ENCODE peak calls at places on chromosomes 7 and 10, in eight cellular contexts. One of them, this sample, is unnamed.

GRCh38 chr10:121511943-121512342 is 86.3 kb downstream of the FGFR2 start:
- DNase-seq in HCT116: no peak
- DNase-seq in tibial nerve: no peak
- DNase-seq in heart left ventricle: no peak
- DNase-seq in PC-3: no peak
- DNase-seq in AG04450: no peak
- DNase-seq in GM23248: no peak
- DNase-seq in lower lobe of right lung: no peak
- DNase-seq in this sample: no peak

GRCh38 chr7:139995034-139995915 is 67.5 kb downstream of the PARP12 start:
- DNase-seq in HCT116: no peak
- DNase-seq in tibial nerve: no peak
- DNase-seq in heart left ventricle: peak; percentile 56
- DNase-seq in PC-3: peak; percentile 24
- DNase-seq in AG04450: peak; percentile 78
- DNase-seq in GM23248: peak; percentile 75
- DNase-seq in lower lobe of right lung: no peak
- DNase-seq in this sample: no peak

GRCh38 chr10:14569274-14570060 is 205.2 kb downstream of the FAM107B start:
- DNase-seq in HCT116: no peak
- DNase-seq in tibial nerve: no peak
- DNase-seq in heart left ventricle: no peak
- DNase-seq in PC-3: no peak
- DNase-seq in AG04450: no peak
- DNase-seq in GM23248: no peak
- DNase-seq in lower lobe of right lung: peak; percentile 63
- DNase-seq in this sample: no peak

GRCh38 chr7:134932707-134933370 is 53.5 kb upstream of the AGBL3 start:
- DNase-seq in HCT116: no peak
- DNase-seq in tibial nerve: no peak
- DNase-seq in heart left ventricle: peak; percentile 74
- DNase-seq in PC-3: no peak
- DNase-seq in AG04450: no peak
- DNase-seq in GM23248: no peak
- DNase-seq in lower lobe of right lung: no peak
- DNase-seq in this sample: no peak

GRCh38 chr10:22825841-22826240 is 102.0 kb upstream of the ARMC3 start:
- DNase-seq in HCT116: peak; percentile 71
- DNase-seq in tibial nerve: no peak
- DNase-seq in heart left ventricle: peak; percentile 41
- DNase-seq in PC-3: peak; percentile 73
- DNase-seq in AG04450: no peak
- DNase-seq in GM23248: no peak
- DNase-seq in lower lobe of right lung: peak; percentile 63
- DNase-seq in this sample: no peak

GRCh38 chr7:520503-521161 is 986 bp upstream of the PDGFA start:
- DNase-seq in HCT116: no peak
- DNase-seq in tibial nerve: no peak
- DNase-seq in heart left ventricle: no peak
- DNase-seq in PC-3: no peak
- DNase-seq in AG04450: no peak
- DNase-seq in GM23248: peak; percentile 56
- DNase-seq in lower lobe of right lung: no peak
- DNase-seq in this sample: no peak

GRCh38 chr7:29826904-29827303 is 20.6 kb downstream of the WIPF3 start:
- DNase-seq in HCT116: no peak
- DNase-seq in tibial nerve: no peak
- DNase-seq in heart left ventricle: no peak
- DNase-seq in PC-3: no peak
- DNase-seq in AG04450: no peak
- DNase-seq in GM23248: no peak
- DNase-seq in lower lobe of right lung: no peak
- DNase-seq in this sample: no peak

GRCh38 chr10:59234194-59234593 is 57.8 kb downstream of the PHYHIPL start:
- DNase-seq in HCT116: no peak
- DNase-seq in tibial nerve: no peak
- DNase-seq in heart left ventricle: no peak
- DNase-seq in PC-3: peak; percentile 60
- DNase-seq in AG04450: no peak
- DNase-seq in GM23248: peak; percentile 2
- DNase-seq in lower lobe of right lung: no peak
- DNase-seq in this sample: no peak

GRCh38 chr7:2540641-2541051 is 14.7 kb downstream of the BRAT1 start:
- DNase-seq in HCT116: no peak
- DNase-seq in tibial nerve: no peak
- DNase-seq in heart left ventricle: no peak
- DNase-seq in PC-3: no peak
- DNase-seq in AG04450: no peak
- DNase-seq in GM23248: no peak
- DNase-seq in lower lobe of right lung: peak; percentile 44
- DNase-seq in this sample: no peak

GRCh38 chr10:54613162-54613561 is 187.9 kb downstream of the PCDH15 start:
- DNase-seq in HCT116: no peak
- DNase-seq in tibial nerve: no peak
- DNase-seq in heart left ventricle: no peak
- DNase-seq in PC-3: peak; percentile 80
- DNase-seq in AG04450: no peak
- DNase-seq in GM23248: no peak
- DNase-seq in lower lobe of right lung: no peak
- DNase-seq in this sample: no peak

GRCh38 chr7:107961399-107961798 is 41.6 kb downstream of the LAMB1 start:
- DNase-seq in HCT116: no peak
- DNase-seq in tibial nerve: peak; percentile 80
- DNase-seq in heart left ventricle: peak; percentile 78
- DNase-seq in PC-3: no peak
- DNase-seq in AG04450: no peak
- DNase-seq in GM23248: no peak
- DNase-seq in lower lobe of right lung: no peak
- DNase-seq in this sample: no peak

GRCh38 chr7:36278767-36279171 is 110.9 kb upstream of the ANLN start:
- DNase-seq in HCT116: no peak
- DNase-seq in tibial nerve: no peak
- DNase-seq in heart left ventricle: no peak
- DNase-seq in PC-3: peak; percentile 68
- DNase-seq in AG04450: peak; percentile 70
- DNase-seq in GM23248: peak; percentile 67
- DNase-seq in lower lobe of right lung: no peak
- DNase-seq in this sample: no peak

GRCh38 chr7:11213246-11213645 is 239.6 kb downstream of the PHF14 start:
- DNase-seq in HCT116: no peak
- DNase-seq in tibial nerve: no peak
- DNase-seq in heart left ventricle: no peak
- DNase-seq in PC-3: no peak
- DNase-seq in AG04450: no peak
- DNase-seq in GM23248: no peak
- DNase-seq in lower lobe of right lung: no peak
- DNase-seq in this sample: no peak

GRCh38 chr10:72834183-72834825 is 59.2 kb upstream of the OIT3 start:
- DNase-seq in HCT116: peak; percentile 48
- DNase-seq in tibial nerve: peak; percentile 72
- DNase-seq in heart left ventricle: peak; percentile 27
- DNase-seq in PC-3: peak; percentile 98
- DNase-seq in AG04450: peak; percentile 60
- DNase-seq in GM23248: peak; percentile 83
- DNase-seq in lower lobe of right lung: no peak
- DNase-seq in this sample: peak; percentile 22

GRCh38 chr10:24681476-24682088 is 42.1 kb downstream of the ARHGAP21 start:
- DNase-seq in HCT116: no peak
- DNase-seq in tibial nerve: no peak
- DNase-seq in heart left ventricle: no peak
- DNase-seq in PC-3: no peak
- DNase-seq in AG04450: no peak
- DNase-seq in GM23248: no peak
- DNase-seq in lower lobe of right lung: no peak
- DNase-seq in this sample: no peak

GRCh38 chr7:47432988-47433895 is 148.7 kb downstream of the TNS3 start:
- DNase-seq in HCT116: no peak
- DNase-seq in tibial nerve: no peak
- DNase-seq in heart left ventricle: no peak
- DNase-seq in PC-3: no peak
- DNase-seq in AG04450: no peak
- DNase-seq in GM23248: no peak
- DNase-seq in lower lobe of right lung: no peak
- DNase-seq in this sample: no peak

GRCh38 chr10:123990889-123991288 is 99.3 kb upstream of the CPXM2 start:
- DNase-seq in HCT116: no peak
- DNase-seq in tibial nerve: no peak
- DNase-seq in heart left ventricle: no peak
- DNase-seq in PC-3: no peak
- DNase-seq in AG04450: no peak
- DNase-seq in GM23248: no peak
- DNase-seq in lower lobe of right lung: no peak
- DNase-seq in this sample: no peak

GRCh38 chr7:91537260-91538152 is 273.3 kb downstream of the FZD1 start:
- DNase-seq in HCT116: no peak
- DNase-seq in tibial nerve: no peak
- DNase-seq in heart left ventricle: no peak
- DNase-seq in PC-3: no peak
- DNase-seq in AG04450: no peak
- DNase-seq in GM23248: no peak
- DNase-seq in lower lobe of right lung: no peak
- DNase-seq in this sample: no peak

GRCh38 chr10:96678725-96679124 is 41.6 kb downstream of the PIK3AP1 start:
- DNase-seq in HCT116: no peak
- DNase-seq in tibial nerve: no peak
- DNase-seq in heart left ventricle: no peak
- DNase-seq in PC-3: no peak
- DNase-seq in AG04450: no peak
- DNase-seq in GM23248: no peak
- DNase-seq in lower lobe of right lung: no peak
- DNase-seq in this sample: no peak
- H3K27ac ChIP-seq in HCT116: no peak overlapping the region
- H3K27ac ChIP-seq in tibial nerve: no peak overlapping the region
- H3K27ac ChIP-seq in heart left ventricle: no peak overlapping the region
- H3K27ac ChIP-seq in PC-3: no peak overlapping the region
- H3K27ac ChIP-seq in AG04450: no peak overlapping the region
- H3K27ac ChIP-seq in GM23248: no peak overlapping the region
- H3K27ac ChIP-seq in lower lobe of right lung: no peak overlapping the region
- H3K27ac ChIP-seq in this sample: no peak overlapping the region

GRCh38 chr10:70738425-70739121 is 46.6 kb downstream of the TBATA start:
- DNase-seq in HCT116: no peak
- DNase-seq in tibial nerve: no peak
- DNase-seq in heart left ventricle: peak; percentile 22
- DNase-seq in PC-3: peak; percentile 37
- DNase-seq in AG04450: no peak
- DNase-seq in GM23248: no peak
- DNase-seq in lower lobe of right lung: peak; percentile 28
- DNase-seq in this sample: no peak
- H3K27ac ChIP-seq in HCT116: no peak overlapping the region
- H3K27ac ChIP-seq in tibial nerve: peak overlapping the region; percentile 20
- H3K27ac ChIP-seq in heart left ventricle: no peak overlapping the region
- H3K27ac ChIP-seq in PC-3: no peak overlapping the region
- H3K27ac ChIP-seq in AG04450: no peak overlapping the region
- H3K27ac ChIP-seq in GM23248: no peak overlapping the region
- H3K27ac ChIP-seq in lower lobe of right lung: no peak overlapping the region
- H3K27ac ChIP-seq in this sample: no peak overlapping the region

GRCh38 chr10:88156341-88156740 is 292.9 kb downstream of the PTEN start:
- DNase-seq in HCT116: no peak
- DNase-seq in tibial nerve: no peak
- DNase-seq in heart left ventricle: no peak
- DNase-seq in PC-3: no peak
- DNase-seq in AG04450: peak; percentile 53
- DNase-seq in GM23248: peak; percentile 65
- DNase-seq in lower lobe of right lung: no peak
- DNase-seq in this sample: no peak

GRCh38 chr10:88159127-88159829 is 295.9 kb downstream of the PTEN start:
- DNase-seq in HCT116: no peak
- DNase-seq in tibial nerve: no peak
- DNase-seq in heart left ventricle: no peak
- DNase-seq in PC-3: no peak
- DNase-seq in AG04450: no peak
- DNase-seq in GM23248: no peak
- DNase-seq in lower lobe of right lung: no peak
- DNase-seq in this sample: no peak

GRCh38 chr10:88161070-88161469 is 297.6 kb downstream of the PTEN start:
- DNase-seq in HCT116: no peak
- DNase-seq in tibial nerve: no peak
- DNase-seq in heart left ventricle: no peak
- DNase-seq in PC-3: no peak
- DNase-seq in AG04450: no peak
- DNase-seq in GM23248: no peak
- DNase-seq in lower lobe of right lung: no peak
- DNase-seq in this sample: no peak

GRCh38 chr10:88158506-88159123 is 295.2 kb downstream of the PTEN start:
- DNase-seq in HCT116: no peak
- DNase-seq in tibial nerve: no peak
- DNase-seq in heart left ventricle: no peak
- DNase-seq in PC-3: no peak
- DNase-seq in AG04450: no peak
- DNase-seq in GM23248: peak; percentile 28
- DNase-seq in lower lobe of right lung: no peak
- DNase-seq in this sample: no peak

GRCh38 chr10:88157981-88158465 is 294.6 kb downstream of the PTEN start:
- DNase-seq in HCT116: no peak
- DNase-seq in tibial nerve: peak; percentile 48
- DNase-seq in heart left ventricle: no peak
- DNase-seq in PC-3: no peak
- DNase-seq in AG04450: peak; percentile 78
- DNase-seq in GM23248: peak; percentile 90
- DNase-seq in lower lobe of right lung: no peak
- DNase-seq in this sample: no peak
- H3K27ac ChIP-seq in HCT116: no peak overlapping the region
- H3K27ac ChIP-seq in tibial nerve: peak overlapping the region; percentile 50
- H3K27ac ChIP-seq in heart left ventricle: peak overlapping the region; percentile 40
- H3K27ac ChIP-seq in PC-3: no peak overlapping the region
- H3K27ac ChIP-seq in AG04450: peak overlapping the region; percentile 80
- H3K27ac ChIP-seq in GM23248: peak overlapping the region; percentile 69
- H3K27ac ChIP-seq in lower lobe of right lung: peak overlapping the region; percentile 31
- H3K27ac ChIP-seq in this sample: no peak overlapping the region

GRCh38 chr7:119374436-119374835 is 898.5 kb upstream of the KCND2 start:
- DNase-seq in HCT116: no peak
- DNase-seq in tibial nerve: no peak
- DNase-seq in heart left ventricle: no peak
- DNase-seq in PC-3: no peak
- DNase-seq in AG04450: no peak
- DNase-seq in GM23248: no peak
- DNase-seq in lower lobe of right lung: no peak
- DNase-seq in this sample: no peak
- H3K27ac ChIP-seq in HCT116: no peak overlapping the region
- H3K27ac ChIP-seq in tibial nerve: no peak overlapping the region
- H3K27ac ChIP-seq in heart left ventricle: no peak overlapping the region
- H3K27ac ChIP-seq in PC-3: no peak overlapping the region
- H3K27ac ChIP-seq in AG04450: no peak overlapping the region
- H3K27ac ChIP-seq in GM23248: no peak overlapping the region
- H3K27ac ChIP-seq in lower lobe of right lung: no peak overlapping the region
- H3K27ac ChIP-seq in this sample: no peak overlapping the region

GRCh38 chr10:91536790-91537189 is 96.1 kb downstream of the PPP1R3C start:
- DNase-seq in HCT116: no peak
- DNase-seq in tibial nerve: no peak
- DNase-seq in heart left ventricle: no peak
- DNase-seq in PC-3: no peak
- DNase-seq in AG04450: no peak
- DNase-seq in GM23248: no peak
- DNase-seq in lower lobe of right lung: no peak
- DNase-seq in this sample: no peak
- H3K27ac ChIP-seq in HCT116: no peak overlapping the region
- H3K27ac ChIP-seq in tibial nerve: no peak overlapping the region
- H3K27ac ChIP-seq in heart left ventricle: no peak overlapping the region
- H3K27ac ChIP-seq in PC-3: no peak overlapping the region
- H3K27ac ChIP-seq in AG04450: no peak overlapping the region
- H3K27ac ChIP-seq in GM23248: no peak overlapping the region
- H3K27ac ChIP-seq in lower lobe of right lung: no peak overlapping the region
- H3K27ac ChIP-seq in this sample: no peak overlapping the region